ENCODE peak calls at places on chromosome 9, in ten cellular contexts. W, R, I, G, Y, C, L, Q, J and X are unnamed samples.

GRCh38 chr9:120637919-120638318 is 58.0 kb upstream of the CDK5RAP2 start:
- DNase-seq in G (no peak), Y (no peak), C (no peak), L (no peak), Q (no peak), J (no peak), I (no peak), W (no peak), R (no peak), X (no peak)

GRCh38 chr9:130073373-130073772 is 19.7 kb downstream of the GPR107 start:
- DNase-seq in J (no peak), Q (peak; percentile 61), G (no peak), Y (no peak), C (peak; percentile 36), R (peak; percentile 48), W (no peak), L (no peak), I (peak; percentile 68), X (no peak)

GRCh38 chr9:109600142-109600541 is 102.0 kb upstream of the PTPN3 start:
- DNase-seq in I (peak; percentile 56), G (no peak), C (peak; percentile 53), Y (no peak), W (peak; percentile 99), J (no peak), Q (peak; percentile 91), R (no peak), L (no peak), X (no peak)

GRCh38 chr9:83936523-83936922 is 15.3 kb upstream of the KIF27 start:
- DNase-seq in R (no peak), Q (no peak), I (peak; percentile 7), L (no peak), J (no peak), Y (no peak), W (no peak), C (no peak), G (no peak), X (no peak)

GRCh38 chr9:18441245-18441644 is 32.7 kb upstream of the ADAMTSL1 start:
- DNase-seq in R (no peak), G (no peak), I (peak; percentile 39), L (peak; percentile 52), J (no peak), C (no peak), W (no peak), Y (no peak), Q (peak; percentile 37), X (no peak)

GRCh38 chr9:70466976-70467551 is 52.6 kb upstream of the KLF9 start:
- DNase-seq in J (no peak), Y (no peak), R (no peak), C (peak; percentile 88), L (no peak), W (no peak), I (peak; percentile 98), G (no peak), Q (peak; percentile 82), X (peak; percentile 42)

GRCh38 chr9:113375057-113376023 is 1.4 kb downstream of the HDHD3 start:
- DNase-seq in I (peak; percentile 19), W (no peak), Q (peak; percentile 12), R (no peak), Y (no peak), C (peak; percentile 55), J (no peak), G (no peak), L (no peak), X (peak; percentile 92)

GRCh38 chr9:82524407-82524806 is 535.8 kb downstream of the SPATA31D1 start:
- DNase-seq in Q (no peak), R (no peak), I (no peak), L (no peak), J (no peak), G (no peak), C (no peak), Y (no peak), W (no peak), X (no peak)

GRCh38 chr9:132451276-132451675 is 41.3 kb downstream of the CFAP77 start:
- DNase-seq in C (no peak), G (no peak), L (no peak), I (no peak), W (no peak), Q (no peak), J (no peak), R (no peak), Y (no peak), X (no peak)

GRCh38 chr9:121774715-121775613 is 123.5 kb downstream of the DAB2IP start:
- DNase-seq in I (no peak), J (no peak), W (no peak), Q (no peak), G (peak; percentile 15), L (peak; percentile 41), C (no peak), R (no peak), Y (no peak), X (no peak)

GRCh38 chr9:76296561-76297276 is 97.5 kb downstream of the RFK start:
- DNase-seq in Y (no peak), G (no peak), W (no peak), R (no peak), J (no peak), L (peak; percentile 82), C (no peak), Q (no peak), I (no peak), X (no peak)

GRCh38 chr9:33906769-33907168 is 89.8 kb downstream of the UBE2R2 start:
- DNase-seq in Q (no peak), R (no peak), C (no peak), J (no peak), I (no peak), L (no peak), W (no peak), Y (no peak), G (no peak), X (no peak)